ENCODE peak calls at places on chromosome 9, in five cellular contexts. One of them, this sample, is unnamed.

GRCh38 chr9:23826120-23826629 is at the start of gene ELAVL2:
- DNase-seq in SJSA1: peak; percentile 71
- DNase-seq in HepG2: no peak
- DNase-seq in transverse colon: peak; percentile 94
- DNase-seq in NT2/D1: peak; percentile 98
- DNase-seq in this sample: peak; percentile 95

GRCh38 chr9:89477395-89477794 is 20.5 kb downstream of the SEMA4D start:
- DNase-seq in HepG2: no peak
- DNase-seq in transverse colon: no peak
- DNase-seq in NT2/D1: no peak
- DNase-seq in SJSA1: no peak
- DNase-seq in this sample: no peak

GRCh38 chr9:126615251-126615790 is 1.6 kb downstream of the LMX1B start:
- DNase-seq in NT2/D1: no peak
- DNase-seq in HepG2: peak; percentile 21
- DNase-seq in transverse colon: peak; percentile 22
- DNase-seq in SJSA1: no peak
- DNase-seq in this sample: peak; percentile 66

GRCh38 chr9:6915635-6916034 is 157.9 kb downstream of the KDM4C start:
- DNase-seq in HepG2: no peak
- DNase-seq in transverse colon: no peak
- DNase-seq in SJSA1: no peak
- DNase-seq in NT2/D1: no peak
- DNase-seq in this sample: no peak

GRCh38 chr9:80926611-80927010 is 762.7 kb downstream of the TLE1 start:
- DNase-seq in HepG2: no peak
- DNase-seq in SJSA1: peak; percentile 40
- DNase-seq in NT2/D1: no peak
- DNase-seq in transverse colon: no peak
- DNase-seq in this sample: no peak

GRCh38 chr9:10961883-10962282 is 349.1 kb upstream of the PTPRD start:
- DNase-seq in HepG2: no peak
- DNase-seq in transverse colon: no peak
- DNase-seq in SJSA1: no peak
- DNase-seq in NT2/D1: no peak
- DNase-seq in this sample: no peak

GRCh38 chr9:122986010-122986409 is 45.2 kb downstream of the RABGAP1 start:
- DNase-seq in HepG2: no peak
- DNase-seq in SJSA1: no peak
- DNase-seq in NT2/D1: no peak
- DNase-seq in transverse colon: no peak
- DNase-seq in this sample: no peak

GRCh38 chr9:127684576-127684975 is 22.2 kb upstream of the CFAP157 start:
- DNase-seq in NT2/D1: no peak
- DNase-seq in HepG2: no peak
- DNase-seq in SJSA1: no peak
- DNase-seq in transverse colon: no peak
- DNase-seq in this sample: no peak

GRCh38 chr9:80571953-80572352 is 1000.2 kb downstream of the TLE4 start:
- DNase-seq in transverse colon: no peak
- DNase-seq in NT2/D1: no peak
- DNase-seq in SJSA1: no peak
- DNase-seq in HepG2: no peak
- DNase-seq in this sample: no peak

GRCh38 chr9:136095495-136096058 is 488 bp upstream of the NACC2 start:
- DNase-seq in SJSA1: no peak
- DNase-seq in transverse colon: no peak
- DNase-seq in NT2/D1: no peak
- DNase-seq in HepG2: no peak
- DNase-seq in this sample: peak; percentile 63

DNA sequence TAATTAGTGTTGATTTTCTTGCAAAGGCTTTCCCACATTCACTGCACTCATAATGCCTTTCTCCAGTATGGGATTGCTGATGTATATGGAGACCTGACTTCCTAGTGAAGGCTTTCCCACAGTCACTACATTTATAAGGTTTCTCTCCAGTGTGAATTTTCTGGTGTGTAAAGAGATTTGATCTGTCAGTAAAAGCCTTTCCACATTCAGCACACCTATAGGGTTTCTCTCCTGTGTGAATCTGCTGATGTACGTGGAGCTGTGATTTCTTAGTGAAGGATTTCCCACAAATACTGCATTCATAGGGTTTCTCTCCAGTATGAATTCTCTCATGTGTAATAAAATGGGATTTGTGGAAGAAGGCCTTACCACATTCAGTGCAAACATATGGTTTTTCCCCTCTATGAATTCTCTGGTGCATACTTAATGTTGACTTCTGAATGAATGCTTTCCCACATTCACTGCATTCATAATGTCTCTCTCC is 31.1 kb downstream of the ZNF484 start:
- DNase-seq in SJSA1: no peak
- DNase-seq in transverse colon: no peak
- DNase-seq in HepG2: no peak
- DNase-seq in NT2/D1: no peak
- DNase-seq in this sample: no peak
- H3K9me3 ChIP-seq in SJSA1: peaks cover 24% of the 10 kb centered on the region
- H3K9me3 ChIP-seq in transverse colon: peaks cover 66% of the 10 kb centered on the region
- H3K9me3 ChIP-seq in HepG2: peaks cover 31% of the 10 kb centered on the region
- H3K9me3 ChIP-seq in NT2/D1: peaks cover 67% of the 10 kb centered on the region
- H3K9me3 ChIP-seq in this sample: peaks cover 52% of the 10 kb centered on the region

DNA sequence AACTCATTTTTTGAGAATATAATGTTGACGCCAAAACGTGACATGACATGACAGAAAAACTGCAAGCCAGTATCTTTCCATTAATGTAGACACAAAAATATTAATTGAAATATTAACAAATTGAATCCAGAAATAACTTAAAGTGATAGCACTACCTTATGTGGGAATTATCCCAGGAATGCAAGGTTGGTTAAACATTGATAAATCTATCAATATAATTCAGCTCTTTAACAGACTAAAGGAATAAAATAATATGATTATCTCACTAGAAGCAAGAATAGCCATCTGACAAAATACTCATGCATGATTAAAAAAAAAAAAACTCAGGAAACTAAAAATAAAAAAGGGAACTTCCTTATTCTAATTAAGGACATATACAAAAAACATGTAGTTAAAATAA is 6.8 kb downstream of the ZNF510 start:
- DNase-seq in transverse colon: no peak
- DNase-seq in NT2/D1: no peak
- DNase-seq in SJSA1: no peak
- DNase-seq in HepG2: no peak
- DNase-seq in this sample: no peak
- H3K9me3 ChIP-seq in transverse colon: peaks cover 57% of the 10 kb centered on the region
- H3K9me3 ChIP-seq in NT2/D1: peaks cover 67% of the 10 kb centered on the region
- H3K9me3 ChIP-seq in SJSA1: peaks cover 6% of the 10 kb centered on the region
- H3K9me3 ChIP-seq in HepG2: peaks cover 56% of the 10 kb centered on the region
- H3K9me3 ChIP-seq in this sample: peaks cover 61% of the 10 kb centered on the region

GRCh38 chr9:21903380-21903965 is 90.7 kb downstream of the CDKN2A start:
- DNase-seq in HepG2: no peak
- DNase-seq in transverse colon: no peak
- DNase-seq in SJSA1: no peak
- DNase-seq in NT2/D1: no peak
- DNase-seq in this sample: no peak

GRCh38 chr9:21904776-21905175 is 89.4 kb downstream of the CDKN2A start:
- DNase-seq in NT2/D1: peak; percentile 27
- DNase-seq in HepG2: no peak
- DNase-seq in SJSA1: peak; percentile 44
- DNase-seq in transverse colon: no peak
- DNase-seq in this sample: no peak

GRCh38 chr9:21904371-21904770 is 89.8 kb downstream of the CDKN2A start:
- DNase-seq in HepG2: no peak
- DNase-seq in transverse colon: no peak
- DNase-seq in NT2/D1: no peak
- DNase-seq in SJSA1: no peak
- DNase-seq in this sample: no peak

GRCh38 chr9:21906213-21906612 is 88.0 kb downstream of the CDKN2A start:
- DNase-seq in SJSA1: no peak
- DNase-seq in NT2/D1: no peak
- DNase-seq in HepG2: no peak
- DNase-seq in transverse colon: no peak
- DNase-seq in this sample: no peak

GRCh38 chr9:21906878-21907277 is 87.3 kb downstream of the CDKN2A start:
- DNase-seq in transverse colon: no peak
- DNase-seq in NT2/D1: no peak
- DNase-seq in HepG2: no peak
- DNase-seq in SJSA1: no peak
- DNase-seq in this sample: no peak
- H3K9me3 ChIP-seq in transverse colon: peaks cover 26% of the 10 kb centered on the region
- H3K9me3 ChIP-seq in NT2/D1: peaks cover 13% of the 10 kb centered on the region
- H3K9me3 ChIP-seq in HepG2: no peaks in the 10 kb centered on the region
- H3K9me3 ChIP-seq in SJSA1: no peaks in the 10 kb centered on the region
- H3K9me3 ChIP-seq in this sample: peaks cover 3% of the 10 kb centered on the region

GRCh38 chr9:94281101-94281500 is 22.0 kb downstream of the ZNF169 start:
- DNase-seq in NT2/D1: no peak
- DNase-seq in HepG2: no peak
- DNase-seq in transverse colon: no peak
- DNase-seq in SJSA1: no peak
- DNase-seq in this sample: no peak
- H3K9me3 ChIP-seq in NT2/D1: peaks cover 29% of the 10 kb centered on the region
- H3K9me3 ChIP-seq in HepG2: no peaks in the 10 kb centered on the region
- H3K9me3 ChIP-seq in transverse colon: no peaks in the 10 kb centered on the region
- H3K9me3 ChIP-seq in SJSA1: no peaks in the 10 kb centered on the region
- H3K9me3 ChIP-seq in this sample: no peaks in the 10 kb centered on the region

GRCh38 chr9:96289392-96289791 is 12.6 kb downstream of the HSD17B3 start:
- DNase-seq in NT2/D1: peak; percentile 57
- DNase-seq in transverse colon: no peak
- DNase-seq in SJSA1: no peak
- DNase-seq in HepG2: no peak
- DNase-seq in this sample: no peak
- H3K9me3 ChIP-seq in NT2/D1: peaks cover 6% of the 10 kb centered on the region
- H3K9me3 ChIP-seq in transverse colon: no peaks in the 10 kb centered on the region
- H3K9me3 ChIP-seq in SJSA1: no peaks in the 10 kb centered on the region
- H3K9me3 ChIP-seq in HepG2: no peaks in the 10 kb centered on the region
- H3K9me3 ChIP-seq in this sample: no peaks in the 10 kb centered on the region